ENCODE peak calls at places on chromosomes 7 and 10, in five cellular contexts. One of them, this sample, is unnamed.

GRCh38 chr7:77281780-77282478 is 82.3 kb upstream of the FGL2 start:
- DNase-seq in left ventricle myocardium inferior: peak; percentile 40
- DNase-seq in CD8-positive, alpha-beta T cell: no peak
- DNase-seq in right lobe of liver: no peak
- DNase-seq in HCT116: no peak
- DNase-seq in this sample: no peak

GRCh38 chr10:132411561-132412253 is 14.7 kb downstream of the PWWP2B start:
- DNase-seq in left ventricle myocardium inferior: no peak
- DNase-seq in CD8-positive, alpha-beta T cell: no peak
- DNase-seq in right lobe of liver: no peak
- DNase-seq in HCT116: no peak
- DNase-seq in this sample: peak; percentile 84

GRCh38 chr7:123367508-123368122 is 166.8 kb downstream of the IQUB start:
- DNase-seq in left ventricle myocardium inferior: no peak
- DNase-seq in CD8-positive, alpha-beta T cell: no peak
- DNase-seq in right lobe of liver: no peak
- DNase-seq in HCT116: peak; percentile 45
- DNase-seq in this sample: no peak

GRCh38 chr7:32586291-32587221 is 91.3 kb downstream of the AVL9 start:
- DNase-seq in left ventricle myocardium inferior: peak; percentile 54
- DNase-seq in CD8-positive, alpha-beta T cell: no peak
- DNase-seq in right lobe of liver: no peak
- DNase-seq in HCT116: no peak
- DNase-seq in this sample: no peak

GRCh38 chr10:130935897-130936550 is 375.5 kb downstream of the TCERG1L start:
- DNase-seq in left ventricle myocardium inferior: no peak
- DNase-seq in CD8-positive, alpha-beta T cell: no peak
- DNase-seq in right lobe of liver: no peak
- DNase-seq in HCT116: no peak
- DNase-seq in this sample: no peak

GRCh38 chr10:3658766-3659165 is 126.2 kb downstream of the KLF6 start:
- DNase-seq in left ventricle myocardium inferior: no peak
- DNase-seq in CD8-positive, alpha-beta T cell: no peak
- DNase-seq in right lobe of liver: no peak
- DNase-seq in HCT116: no peak
- DNase-seq in this sample: no peak

GRCh38 chr7:110522751-110523200 is 568.2 kb upstream of the LRRN3 start:
- DNase-seq in left ventricle myocardium inferior: no peak
- DNase-seq in CD8-positive, alpha-beta T cell: no peak
- DNase-seq in right lobe of liver: no peak
- DNase-seq in HCT116: no peak
- DNase-seq in this sample: no peak

GRCh38 chr10:76209135-76209534 is 777.7 kb downstream of the LRMDA start:
- DNase-seq in left ventricle myocardium inferior: no peak
- DNase-seq in CD8-positive, alpha-beta T cell: no peak
- DNase-seq in right lobe of liver: no peak
- DNase-seq in HCT116: no peak
- DNase-seq in this sample: no peak

GRCh38 chr10:76514891-76515290 is 1083.5 kb downstream of the LRMDA start:
- DNase-seq in left ventricle myocardium inferior: no peak
- DNase-seq in CD8-positive, alpha-beta T cell: no peak
- DNase-seq in right lobe of liver: no peak
- DNase-seq in HCT116: no peak
- DNase-seq in this sample: no peak

GRCh38 chr10:100014129-100014762 is 4.5 kb upstream of the DNMBP start:
- DNase-seq in left ventricle myocardium inferior: no peak
- DNase-seq in CD8-positive, alpha-beta T cell: no peak
- DNase-seq in right lobe of liver: no peak
- DNase-seq in HCT116: no peak
- DNase-seq in this sample: no peak

GRCh38 chr10:60646966-60647796 is 131.1 kb upstream of the CDK1 start:
- DNase-seq in left ventricle myocardium inferior: no peak
- DNase-seq in CD8-positive, alpha-beta T cell: no peak
- DNase-seq in right lobe of liver: no peak
- DNase-seq in HCT116: peak; percentile 48
- DNase-seq in this sample: no peak

GRCh38 chr10:101779544-101780186 is 3.6 kb downstream of the NPM3 start:
- DNase-seq in left ventricle myocardium inferior: peak; percentile 79
- DNase-seq in CD8-positive, alpha-beta T cell: peak; percentile 77
- DNase-seq in right lobe of liver: peak; percentile 87
- DNase-seq in HCT116: peak; percentile 36
- DNase-seq in this sample: peak; percentile 96

GRCh38 chr10:126518186-126519080 is 130.2 kb upstream of the ADAM12 start:
- DNase-seq in left ventricle myocardium inferior: no peak
- DNase-seq in CD8-positive, alpha-beta T cell: no peak
- DNase-seq in right lobe of liver: no peak
- DNase-seq in HCT116: no peak
- DNase-seq in this sample: no peak

GRCh38 chr10:70283445-70284399 is at the start of gene NPFFR1:
- DNase-seq in left ventricle myocardium inferior: no peak
- DNase-seq in CD8-positive, alpha-beta T cell: no peak
- DNase-seq in right lobe of liver: no peak
- DNase-seq in HCT116: no peak
- DNase-seq in this sample: no peak

GRCh38 chr10:30502266-30503058 is 68.5 kb downstream of the MAP3K8 start:
- DNase-seq in left ventricle myocardium inferior: no peak
- DNase-seq in CD8-positive, alpha-beta T cell: peak; percentile 59
- DNase-seq in right lobe of liver: no peak
- DNase-seq in HCT116: no peak
- DNase-seq in this sample: peak; percentile 87

GRCh38 chr10:58362026-58362799 is 23.0 kb upstream of the TFAM start:
- DNase-seq in left ventricle myocardium inferior: no peak
- DNase-seq in CD8-positive, alpha-beta T cell: no peak
- DNase-seq in right lobe of liver: no peak
- DNase-seq in HCT116: no peak
- DNase-seq in this sample: no peak

GRCh38 chr7:128453836-128454804 is 1.6 kb upstream of the HILPDA start:
- DNase-seq in left ventricle myocardium inferior: peak; percentile 90
- DNase-seq in CD8-positive, alpha-beta T cell: no peak
- DNase-seq in right lobe of liver: peak; percentile 87
- DNase-seq in HCT116: no peak
- DNase-seq in this sample: peak; percentile 84

GRCh38 chr10:598415-599170 is 90.9 kb downstream of the DIP2C start:
- DNase-seq in left ventricle myocardium inferior: no peak
- DNase-seq in CD8-positive, alpha-beta T cell: no peak
- DNase-seq in right lobe of liver: no peak
- DNase-seq in HCT116: no peak
- DNase-seq in this sample: no peak

GRCh38 chr7:90474284-90475210 is 5.1 kb downstream of the PTTG1IP2 start:
- DNase-seq in left ventricle myocardium inferior: no peak
- DNase-seq in CD8-positive, alpha-beta T cell: no peak
- DNase-seq in right lobe of liver: no peak
- DNase-seq in HCT116: peak; percentile 8
- DNase-seq in this sample: no peak

GRCh38 chr7:142405122-142405765 is 147.4 kb upstream of the PRSS58 start:
- DNase-seq in left ventricle myocardium inferior: no peak
- DNase-seq in CD8-positive, alpha-beta T cell: no peak
- DNase-seq in right lobe of liver: no peak
- DNase-seq in HCT116: no peak
- DNase-seq in this sample: no peak

GRCh38 chr10:48716393-48716792 is 31.7 kb downstream of the WDFY4 start:
- DNase-seq in left ventricle myocardium inferior: no peak
- DNase-seq in CD8-positive, alpha-beta T cell: no peak
- DNase-seq in right lobe of liver: no peak
- DNase-seq in HCT116: no peak
- DNase-seq in this sample: no peak

DNA sequence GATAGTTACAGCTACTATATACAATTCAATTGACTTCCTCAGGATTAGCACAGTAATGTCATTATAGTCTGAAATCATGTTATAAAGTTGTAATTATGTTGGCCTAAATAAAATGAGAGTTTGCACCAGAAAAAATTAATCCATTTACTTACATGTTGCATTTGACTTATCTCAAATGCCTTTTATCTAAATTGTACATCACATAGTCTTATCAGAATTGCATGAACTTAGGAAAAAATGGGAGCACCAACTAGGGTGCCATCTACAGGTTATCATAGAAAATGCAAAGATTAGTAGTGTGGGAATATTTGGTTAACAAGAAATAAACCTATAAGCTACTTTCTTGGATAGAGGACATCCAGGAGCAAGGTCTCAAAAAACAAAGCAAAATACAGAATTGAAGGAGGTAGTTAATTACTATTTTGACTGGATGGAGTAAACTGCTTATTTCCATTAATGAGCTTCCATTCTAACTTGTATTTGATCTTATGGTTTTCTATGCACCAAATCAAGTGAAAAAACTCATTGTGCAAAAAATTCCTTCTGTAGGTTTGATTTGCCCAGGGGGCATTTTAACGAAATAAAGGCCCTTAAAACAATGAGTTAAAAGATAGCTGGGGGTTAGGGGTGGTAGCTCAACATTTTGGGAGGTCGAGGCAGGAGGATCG is 60.0 kb upstream of the ORC5 start:
- DNase-seq in left ventricle myocardium inferior: no peak
- DNase-seq in CD8-positive, alpha-beta T cell: no peak
- DNase-seq in right lobe of liver: no peak
- DNase-seq in HCT116: no peak
- DNase-seq in this sample: no peak
- TF ChIP-seq CTCF in left ventricle myocardium inferior: peak; percentile 52
- TF ChIP-seq CTCF in CD8-positive, alpha-beta T cell: no peak
- TF ChIP-seq CTCF in right lobe of liver: peak; percentile 21
- TF ChIP-seq CTCF in HCT116: peak; percentile 34
- TF ChIP-seq CTCF in this sample: peak; percentile 20

DNA sequence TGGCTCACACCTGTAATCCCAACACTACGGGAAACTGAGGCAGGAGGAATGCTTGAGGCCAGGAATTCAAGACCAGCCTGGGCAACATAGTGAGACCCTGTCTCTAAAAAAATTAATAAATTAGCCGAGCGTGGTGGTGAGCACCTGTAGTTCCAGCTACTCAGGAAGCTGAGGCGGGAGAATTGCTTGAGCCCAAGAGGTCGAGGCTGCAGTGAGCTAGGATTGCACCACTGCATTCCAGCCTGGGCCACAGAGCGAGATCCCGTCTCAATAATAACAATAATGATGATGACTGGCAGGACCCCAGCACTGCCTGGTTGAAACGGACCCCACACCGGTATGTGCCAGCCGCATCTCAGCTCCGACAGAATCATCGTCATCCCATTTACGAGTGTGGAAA is 93.0 kb downstream of the ELFN1 start:
- DNase-seq in left ventricle myocardium inferior: no peak
- DNase-seq in CD8-positive, alpha-beta T cell: no peak
- DNase-seq in right lobe of liver: no peak
- DNase-seq in HCT116: no peak
- DNase-seq in this sample: peak; percentile 23
- H3K4me1 ChIP-seq in left ventricle myocardium inferior: peaks cover 12% of the 10 kb centered on the region
- H3K4me1 ChIP-seq in CD8-positive, alpha-beta T cell: no peaks in the 10 kb centered on the region
- H3K4me1 ChIP-seq in right lobe of liver: no peaks in the 10 kb centered on the region
- H3K4me1 ChIP-seq in HCT116: peaks cover 4% of the 10 kb centered on the region
- H3K4me1 ChIP-seq in this sample: no peaks in the 10 kb centered on the region

GRCh38 chr10:68826764-68827591 is at the start of gene STOX1:
- DNase-seq in left ventricle myocardium inferior: peak; percentile 47
- DNase-seq in CD8-positive, alpha-beta T cell: peak; percentile 37
- DNase-seq in right lobe of liver: peak; percentile 61
- DNase-seq in HCT116: peak; percentile 44
- DNase-seq in this sample: peak; percentile 84
- TF ChIP-seq CTCF in left ventricle myocardium inferior: no peak
- TF ChIP-seq CTCF in CD8-positive, alpha-beta T cell: no peak
- TF ChIP-seq CTCF in right lobe of liver: no peak
- TF ChIP-seq CTCF in HCT116: no peak
- TF ChIP-seq CTCF in this sample: no peak

GRCh38 chr7:101163281-101164070 is 1.9 kb downstream of the VGF start:
- DNase-seq in left ventricle myocardium inferior: no peak
- DNase-seq in CD8-positive, alpha-beta T cell: no peak
- DNase-seq in right lobe of liver: no peak
- DNase-seq in HCT116: peak; percentile 73
- DNase-seq in this sample: peak; percentile 82
- H3K4me1 ChIP-seq in left ventricle myocardium inferior: peaks cover 41% of the 10 kb centered on the region
- H3K4me1 ChIP-seq in CD8-positive, alpha-beta T cell: peaks cover 47% of the 10 kb centered on the region
- H3K4me1 ChIP-seq in right lobe of liver: peaks cover 20% of the 10 kb centered on the region
- H3K4me1 ChIP-seq in HCT116: peaks cover 97% of the 10 kb centered on the region
- H3K4me1 ChIP-seq in this sample: peaks cover 29% of the 10 kb centered on the region